ENCODE peak calls at places on chromosomes 12 and 14, in seven cellular contexts. Y, D, N, R, H, L and M are unnamed samples.

GRCh38 chr12:68154768-68155167 is 4.8 kb downstream of the IFNG start:
- DNase-seq in N (no peak), H (no peak), R (no peak), D (no peak), L (no peak), Y (no peak), M (peak; percentile 46)

GRCh38 chr12:52691076-52691764 is 11.0 kb upstream of the KRT1 start:
- DNase-seq in L (no peak), D (no peak), R (no peak), Y (no peak), H (peak; percentile 25), N (peak; percentile 86), M (peak; percentile 24)

GRCh38 chr12:99454539-99455172 is 192.9 kb upstream of the GARIN6 start:
- DNase-seq in Y (no peak), D (no peak), R (no peak), H (no peak), L (no peak), N (no peak), M (no peak)

GRCh38 chr14:67644428-67644827 is 24.7 kb downstream of the ARG2 start:
- DNase-seq in Y (no peak), L (no peak), H (no peak), N (no peak), R (no peak), D (no peak), M (no peak)

GRCh38 chr12:118498171-118498570 is 121.8 kb downstream of the SUDS3 start:
- DNase-seq in N (no peak), H (no peak), Y (no peak), R (no peak), L (no peak), D (no peak), M (no peak)

GRCh38 chr12:122123051-122123760 is 44.6 kb downstream of the MLXIP start:
- DNase-seq in Y (peak; percentile 73), L (no peak), H (peak; percentile 27), D (peak; percentile 64), R (peak; percentile 41), N (peak; percentile 93), M (peak; percentile 49)

GRCh38 chr12:15796493-15797141 is 7.4 kb upstream of the EPS8 start:
- DNase-seq in L (no peak), N (no peak), H (no peak), Y (no peak), R (no peak), D (no peak), M (no peak)

GRCh38 chr14:101248056-101248725 is 313.1 kb upstream of the DIO3 start:
- DNase-seq in R (no peak), D (no peak), L (no peak), Y (no peak), H (no peak), N (peak; percentile 29), M (no peak)

GRCh38 chr12:26156201-26156871 is 31.5 kb upstream of the BHLHE41 start:
- DNase-seq in Y (no peak), R (no peak), D (no peak), L (no peak), N (no peak), H (no peak), M (no peak)